ENCODE peak calls at places on chromosomes 16 and 17, in four cellular contexts. Q is hepatocyte, P is fibroblast of mammary gland, E is natural killer cell. K is an unnamed sample.

GRCh38 chr16:27319257-27319965 is 5.6 kb downstream of the IL4R start:
- DNase-seq in Q (no peak), E (no peak), P (no peak), K (no peak)

GRCh38 chr16:85284138-85284897 is 172.0 kb upstream of the CIBAR2 start:
- DNase-seq in E (no peak), P (no peak), Q (no peak), K (no peak)

GRCh38 chr17:8639709-8640108 is 9.2 kb upstream of the MYH10 start:
- DNase-seq in P (no peak), Q (no peak), E (no peak), K (no peak)

GRCh38 chr16:52547001-52547833 is at the start of gene TOX3:
- DNase-seq in Q (peak), P (no peak), E (no peak), K (no peak)

GRCh38 chr16:23317266-23317661 is 15.2 kb downstream of the SCNN1B start:
- DNase-seq in P (no peak), Q (no peak), E (no peak), K (no peak)

GRCh38 chr17:28041844-28042656 is 427 bp upstream of the NLK start:
- DNase-seq in E (no peak), Q (no peak), P (peak), K (no peak)

GRCh38 chr16:8959921-8960787 is 3.6 kb downstream of the USP7 start:
- DNase-seq in P (peak), Q (no peak), E (no peak), K (no peak)

GRCh38 chr16:16096161-16096857 is 127.0 kb downstream of the ABCC6 start:
- DNase-seq in P (peak), Q (no peak), E (no peak), K (no peak)

GRCh38 chr17:51860934-51861561 is 297.5 kb downstream of the CA10 start:
- DNase-seq in Q (peak), E (no peak), P (peak), K (no peak)

GRCh38 chr17:78174332-78174869 is 6.0 kb downstream of the SYNGR2 start:
- DNase-seq in E (no peak), P (no peak), Q (no peak), K (no peak)

GRCh38 chr16:83802135-83802534 is 5.6 kb upstream of the HSBP1 start:
- DNase-seq in E (no peak), Q (peak), P (peak), K (no peak)

GRCh38 chr16:50293994-50294855 is 27.9 kb downstream of the ADCY7 start:
- DNase-seq in P (no peak), Q (no peak), E (no peak), K (no peak)

DNA sequence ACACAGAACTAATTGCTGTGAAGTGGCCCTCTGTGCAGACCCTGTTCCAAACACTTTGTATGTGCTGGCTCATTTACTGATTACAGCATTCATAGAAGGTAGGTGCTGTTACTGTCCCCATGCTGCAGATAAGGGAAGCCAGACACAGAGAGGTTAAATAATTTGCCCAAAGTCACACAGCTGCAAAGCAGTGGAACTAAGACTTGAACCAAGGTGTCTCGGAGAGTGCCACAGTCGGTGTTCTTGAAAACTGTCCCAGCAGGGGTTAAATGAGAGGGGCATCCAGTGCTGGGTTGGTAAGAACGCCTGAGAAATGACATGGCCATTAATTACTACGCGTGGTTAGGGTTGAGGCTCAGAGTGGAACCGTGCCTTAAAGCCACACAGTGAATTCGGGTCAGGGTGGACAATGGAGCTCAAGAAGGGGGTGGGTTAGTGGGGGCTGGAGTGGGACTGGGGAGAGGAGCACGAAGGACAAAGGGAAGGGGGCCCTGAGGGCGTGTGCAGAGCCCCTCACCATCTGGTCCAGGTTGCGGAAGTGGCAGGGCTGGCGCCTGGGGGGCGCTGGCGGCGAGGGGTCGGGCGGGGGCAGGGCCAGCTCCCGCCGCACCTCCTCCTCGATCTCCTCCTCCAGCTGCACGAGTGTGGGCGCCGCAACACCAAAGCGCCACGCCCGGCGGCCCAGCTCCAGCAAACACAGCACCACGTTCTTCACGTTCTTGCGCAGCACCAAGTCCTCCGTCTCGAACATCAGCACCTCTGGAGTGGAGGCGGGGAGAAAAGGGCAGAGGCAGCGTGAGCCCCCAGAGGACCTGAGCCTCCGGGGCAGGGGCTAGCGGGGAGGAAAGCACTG is 3.3 kb downstream of the GAS2L2 start:
- DNase-seq in E (no peak), Q (peak), P (no peak), K (no peak)
- TF ChIP-seq CTCF in E (no peak), Q (no peak), P (no peak), K (no peak)

DNA sequence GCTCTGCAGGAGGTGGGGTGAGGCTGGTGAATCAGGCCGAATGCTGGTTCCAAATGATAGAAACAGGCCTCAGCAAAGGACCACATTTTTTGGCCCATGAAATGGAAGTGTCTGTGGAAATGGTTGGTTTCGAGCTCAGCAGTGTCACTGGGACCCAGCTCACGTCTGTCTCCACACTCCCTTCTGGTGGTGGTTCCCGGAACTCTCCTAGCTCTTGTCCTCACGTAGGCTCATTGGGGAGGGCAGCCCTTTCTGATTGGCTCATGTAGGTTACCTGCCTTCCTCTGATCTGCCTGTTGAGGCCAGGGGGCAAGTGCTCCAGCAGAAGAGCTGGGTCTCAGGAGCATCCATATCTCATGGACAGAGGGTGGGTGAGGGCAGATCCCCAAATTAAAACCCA is 4.0 kb downstream of the ALG1 start:
- DNase-seq in Q (no peak), P (no peak), E (no peak), K (no peak)
- TF ChIP-seq CTCF in Q (no peak), P (no peak), E (no peak), K (no peak)

GRCh38 chr17:4593021-4593797 is 8.9 kb downstream of the SMTNL2 start:
- DNase-seq in P (no peak), Q (no peak), E (no peak), K (no peak)

GRCh38 chr17:4592240-4593005 is 8.1 kb downstream of the SMTNL2 start:
- DNase-seq in P (no peak), Q (no peak), E (no peak), K (no peak)

GRCh38 chr17:4596636-4597380 is 12.5 kb downstream of the SMTNL2 start:
- DNase-seq in E (no peak), Q (no peak), P (no peak), K (no peak)

GRCh38 chr17:4591529-4591928 is 7.2 kb downstream of the SMTNL2 start:
- DNase-seq in E (no peak), Q (no peak), P (peak), K (no peak)

DNA sequence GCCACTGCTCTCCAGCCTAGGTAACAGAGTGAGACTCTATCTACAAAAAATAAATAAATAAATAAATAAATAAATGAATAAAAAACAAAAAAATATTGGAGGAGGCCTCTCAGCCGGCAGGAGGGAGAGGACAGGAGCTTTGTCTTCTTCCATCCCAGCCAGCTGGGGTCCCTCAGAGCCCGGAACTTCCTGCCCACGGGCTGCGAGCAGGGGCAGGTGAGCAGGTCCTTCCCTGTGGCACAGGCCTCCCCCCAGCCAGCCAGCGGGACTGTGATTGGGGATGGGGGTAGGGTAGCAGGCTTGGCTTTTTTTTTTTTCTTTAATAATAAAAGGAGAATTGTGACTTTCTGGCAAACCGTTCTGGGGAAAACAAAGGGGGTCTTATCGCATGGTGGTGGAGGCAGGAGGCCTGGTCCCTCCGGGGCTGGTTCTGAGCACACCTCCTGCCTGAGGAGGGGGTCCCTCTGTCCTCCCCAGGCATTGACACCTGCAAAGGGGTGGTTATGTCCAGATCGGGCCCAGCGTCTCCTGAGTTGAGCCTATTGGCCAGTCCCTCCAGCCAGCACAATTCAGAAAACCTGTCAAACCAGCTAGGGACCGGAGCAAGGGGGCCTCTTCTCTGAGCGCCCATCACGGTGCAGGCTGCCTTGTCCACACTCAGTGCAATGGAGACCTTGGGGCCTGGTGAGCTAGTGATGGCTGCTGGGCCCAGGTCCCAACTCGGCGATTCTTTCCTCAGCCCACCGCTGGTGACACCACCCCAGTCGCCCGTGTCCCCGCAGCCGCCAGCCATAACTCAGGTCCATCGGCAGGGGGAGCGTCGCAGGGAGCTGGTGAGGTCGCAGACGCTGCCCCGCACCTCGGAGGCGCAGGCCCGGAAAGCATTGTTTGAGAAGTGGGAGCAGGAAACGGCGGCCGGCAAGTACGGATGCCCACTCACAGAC is 10.3 kb downstream of the SMTNL2 start:
- DNase-seq in E (no peak), Q (no peak), P (no peak), K (peak)
- TF ChIP-seq CTCF in E (no peak), Q (peak), P (no peak), K (peak)

DNA sequence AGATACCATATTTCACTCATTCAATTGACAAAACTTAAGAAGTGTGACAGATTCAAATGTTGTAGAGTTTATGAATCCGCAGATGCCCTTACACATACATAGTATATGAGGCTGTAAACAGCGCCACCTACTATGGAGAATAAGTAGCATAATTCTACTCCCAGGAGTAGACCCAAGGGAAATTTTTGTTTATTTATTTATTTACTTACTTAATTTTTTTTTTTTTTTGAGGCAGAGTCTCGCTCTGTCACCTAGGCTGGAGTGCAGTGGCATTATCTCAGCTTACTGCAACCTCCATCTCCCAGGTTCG is 35.5 kb downstream of the GAN start:
- DNase-seq in E (no peak), P (peak), Q (no peak), K (no peak)
- TF ChIP-seq CTCF in E (no peak), P (peak), Q (peak), K (peak)

DNA sequence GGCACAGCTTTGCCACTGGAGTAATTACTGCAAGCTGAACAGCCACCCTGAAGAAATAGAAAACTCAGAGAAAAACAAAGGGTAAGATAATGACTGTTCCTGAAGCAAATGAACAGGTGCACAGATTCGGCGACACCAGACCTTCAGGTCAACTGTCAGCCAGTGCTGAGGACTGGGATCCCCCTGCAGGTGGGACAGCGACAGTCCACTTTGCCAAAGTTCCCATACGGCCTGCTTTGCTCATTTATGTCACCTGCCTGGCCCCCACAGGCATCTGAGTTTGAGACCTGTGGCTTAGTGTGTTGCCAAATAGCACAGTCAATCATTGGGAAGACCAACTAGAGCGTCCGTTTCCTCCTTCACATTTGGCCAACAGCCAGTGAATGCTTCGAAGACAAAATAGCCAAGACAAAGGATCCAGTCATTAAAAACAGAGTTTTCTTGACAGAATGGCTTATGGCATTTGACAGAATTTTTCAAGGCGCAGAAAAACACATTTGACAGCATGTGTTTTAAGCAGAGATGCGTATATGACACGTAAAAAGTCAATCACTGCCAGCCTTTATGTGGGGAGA is 113.8 kb downstream of the ABCC12 start:
- DNase-seq in P (no peak), E (no peak), Q (peak), K (no peak)
- TF ChIP-seq CTCF in P (no peak), E (no peak), Q (peak), K (peak)

DNA sequence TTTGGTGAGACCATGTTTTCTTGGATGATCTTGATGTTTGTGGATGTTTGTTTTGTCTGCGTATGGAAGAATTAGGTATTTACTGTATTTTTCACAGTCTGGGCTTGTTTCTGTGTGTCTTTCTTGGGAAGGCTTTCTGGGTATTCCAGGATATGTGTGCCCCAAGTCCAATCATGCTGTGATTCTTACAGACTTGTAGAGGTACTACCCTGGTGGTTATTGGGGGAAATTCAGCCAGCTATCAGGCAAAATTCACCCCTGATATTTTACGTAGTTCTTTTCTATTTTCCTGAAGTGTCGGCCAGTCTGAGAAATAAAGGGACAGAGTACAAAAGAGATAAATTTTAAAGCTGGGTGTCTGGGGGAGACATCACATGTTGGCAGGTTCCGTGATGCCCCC is 33.4 kb upstream of the ARL4D start:
- DNase-seq in E (no peak), Q (no peak), P (no peak), K (no peak)
- TF ChIP-seq CTCF in E (no peak), Q (no peak), P (peak), K (peak)

GRCh38 chr17:45131616-45132301 is 556 bp downstream of the PLCD3 start:
- DNase-seq in E (peak), Q (peak), P (no peak), K (no peak)
- TF ChIP-seq CTCF in E (peak), Q (peak), P (peak), K (peak)